ENCODE peak calls at places on chromosomes 7 and 10, in five cellular contexts. C is uterus, D is endothelial cell of umbilical vein, X is mucosa of descending colon, Q is BE2C. M is an unnamed sample.

GRCh38 chr10:94361161-94361794 is 1.5 kb downstream of the NOC3L start:
- DNase-seq in C (no peak), D (peak; percentile 51), X (no peak), Q (peak; percentile 14), M (no peak)

GRCh38 chr7:47688311-47689100 is 106.6 kb upstream of the TNS3 start:
- DNase-seq in C (no peak), D (no peak), X (no peak), Q (no peak), M (no peak)

GRCh38 chr10:62870866-62871265 is 54.7 kb upstream of the EGR2 start:
- DNase-seq in C (no peak), D (no peak), X (no peak), Q (no peak), M (no peak)

GRCh38 chr10:61835069-61835908 is 66.2 kb upstream of the ARID5B start:
- DNase-seq in C (no peak), D (peak; percentile 90), X (no peak), Q (peak; percentile 35), M (no peak)

GRCh38 chr10:110279062-110279986 is 25.4 kb downstream of the SMNDC1 start:
- DNase-seq in C (peak; percentile 52), D (peak; percentile 76), X (no peak), Q (peak; percentile 64), M (no peak)

GRCh38 chr10:6151087-6151977 is 51.4 kb upstream of the PFKFB3 start:
- DNase-seq in C (peak; percentile 51), D (peak; percentile 83), X (peak; percentile 73), Q (peak; percentile 30), M (peak; percentile 77)

GRCh38 chr10:125756196-125756595 is 19.4 kb downstream of the MMP21 start:
- DNase-seq in C (no peak), D (peak; percentile 76), X (no peak), Q (no peak), M (no peak)

GRCh38 chr7:36598056-36598675 is 126.1 kb downstream of the AOAH start:
- DNase-seq in C (no peak), D (no peak), X (no peak), Q (no peak), M (no peak)

GRCh38 chr10:90326498-90327267 is 531.2 kb downstream of the HTR7 start:
- DNase-seq in C (no peak), D (peak; percentile 15), X (no peak), Q (no peak), M (no peak)

GRCh38 chr10:32377458-32378370 is 30.8 kb upstream of the EPC1 start:
- DNase-seq in C (no peak), D (peak; percentile 79), X (no peak), Q (no peak), M (no peak)

GRCh38 chr7:74043523-74043951 is 15.6 kb downstream of the ELN start:
- DNase-seq in C (peak; percentile 57), D (no peak), X (no peak), Q (peak; percentile 78), M (no peak)

GRCh38 chr7:112908106-112908505 is 117.9 kb upstream of the TMEM168 start:
- DNase-seq in C (no peak), D (no peak), X (no peak), Q (no peak), M (no peak)

GRCh38 chr10:75350791-75351190 is 50.8 kb downstream of the ZNF503 start:
- DNase-seq in C (no peak), D (no peak), X (no peak), Q (no peak), M (no peak)

GRCh38 chr10:131323880-131324279 is 12.4 kb upstream of the TCERG1L start:
- DNase-seq in C (no peak), D (no peak), X (no peak), Q (no peak), M (no peak)

GRCh38 chr10:61733358-61733940 is 70.7 kb downstream of the CABCOCO1 start:
- DNase-seq in C (peak; percentile 14), D (peak; percentile 68), X (no peak), Q (peak; percentile 25), M (no peak)

GRCh38 chr7:31263363-31263762 is 77.2 kb downstream of the NEUROD6 start:
- DNase-seq in C (no peak), D (no peak), X (no peak), Q (no peak), M (no peak)

GRCh38 chr7:74287303-74288033 is 1.7 kb upstream of the CLIP2 start:
- DNase-seq in C (no peak), D (no peak), X (peak; percentile 72), Q (no peak), M (no peak)

GRCh38 chr10:76150139-76150885 is 718.9 kb downstream of the LRMDA start:
- DNase-seq in C (peak; percentile 42), D (no peak), X (no peak), Q (no peak), M (no peak)

GRCh38 chr10:17222329-17222728 is 5.7 kb upstream of the VIM start:
- DNase-seq in C (no peak), D (no peak), X (no peak), Q (no peak), M (no peak)

GRCh38 chr10:133455196-133455595 is 1.5 kb downstream of the SCART1 start:
- DNase-seq in C (no peak), D (no peak), X (no peak), Q (no peak), M (no peak)

GRCh38 chr10:35194906-35195305 is 68.3 kb downstream of the CREM start:
- DNase-seq in C (no peak), D (peak; percentile 71), X (no peak), Q (no peak), M (no peak)

GRCh38 chr7:29977926-29978652 is 11.5 kb downstream of the SCRN1 start:
- DNase-seq in C (no peak), D (no peak), X (no peak), Q (no peak), M (no peak)

GRCh38 chr10:114577133-114577532 is 80.9 kb downstream of the ABLIM1 start:
- DNase-seq in C (no peak), D (peak; percentile 88), X (no peak), Q (no peak), M (peak; percentile 52)

GRCh38 chr10:47023237-47024045 is 112.2 kb downstream of the PTPN20 start:
- DNase-seq in C (no peak), D (no peak), X (no peak), Q (peak; percentile 39), M (peak; percentile 71)

GRCh38 chr7:124989911-124990310 is 60.3 kb upstream of the POT1 start:
- DNase-seq in C (no peak), D (no peak), X (no peak), Q (no peak), M (no peak)

DNA sequence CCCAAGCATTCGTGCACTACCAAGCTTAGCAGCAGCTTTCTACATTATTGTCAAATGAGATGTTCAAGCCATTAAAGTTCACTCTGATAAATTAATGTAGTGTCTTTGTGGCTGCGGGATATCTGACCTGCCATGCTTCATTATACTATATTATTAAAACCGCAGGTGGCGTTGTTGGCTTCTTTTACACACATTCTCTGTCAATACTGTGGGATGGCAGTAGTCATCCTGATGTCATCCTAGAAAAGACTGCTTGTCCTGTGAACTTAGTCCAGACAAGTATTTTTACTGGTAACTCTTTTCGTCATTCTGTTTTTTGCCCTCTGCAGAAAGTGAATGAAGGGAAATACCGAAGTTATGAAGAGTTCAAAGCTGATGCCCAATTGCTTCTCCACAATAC is 103.9 kb downstream of the ZMYND11 start:
- DNase-seq in C (no peak), D (no peak), X (no peak), Q (no peak), M (no peak)
- H3K36me3 ChIP-seq in C (no peaks in the 10 kb centered on the region), D (no peaks in the 10 kb centered on the region), X (no peaks in the 10 kb centered on the region), Q (no peaks in the 10 kb centered on the region), M (peaks cover 21% of the 10 kb centered on the region)

DNA sequence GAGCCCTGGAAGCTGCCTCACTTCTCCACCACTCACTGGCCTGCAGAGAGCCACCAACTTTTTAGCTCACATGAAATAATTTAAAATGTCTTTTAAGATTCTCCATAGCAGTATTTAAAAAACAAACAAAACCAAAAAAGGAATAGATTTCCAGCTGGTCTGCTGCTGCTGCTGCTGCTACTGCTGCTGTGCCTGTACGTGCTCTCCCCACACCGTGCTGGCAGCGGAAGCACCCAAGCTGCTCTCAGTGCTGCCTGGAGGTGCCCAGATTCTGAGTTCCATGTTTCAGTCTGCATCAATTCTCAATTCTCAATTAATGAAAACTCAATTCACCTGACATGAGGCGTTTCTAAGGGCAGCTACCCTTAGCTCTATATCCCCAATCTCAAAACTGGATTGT is 146.0 kb downstream of the USP6NL start:
- DNase-seq in C (no peak), D (no peak), X (no peak), Q (no peak), M (no peak)
- H3K36me3 ChIP-seq in C (no peaks in the 10 kb centered on the region), D (peaks cover 15% of the 10 kb centered on the region), X (no peaks in the 10 kb centered on the region), Q (no peaks in the 10 kb centered on the region), M (peaks cover 32% of the 10 kb centered on the region)

GRCh38 chr7:42753322-42753721 is 158.5 kb downstream of the C7orf25 start:
- DNase-seq in C (no peak), D (no peak), X (no peak), Q (no peak), M (no peak)

GRCh38 chr7:42758124-42758523 is 153.7 kb downstream of the C7orf25 start:
- DNase-seq in C (no peak), D (no peak), X (no peak), Q (no peak), M (no peak)

GRCh38 chr7:42750142-42750541 is 161.7 kb downstream of the C7orf25 start:
- DNase-seq in C (no peak), D (no peak), X (no peak), Q (no peak), M (no peak)

DNA sequence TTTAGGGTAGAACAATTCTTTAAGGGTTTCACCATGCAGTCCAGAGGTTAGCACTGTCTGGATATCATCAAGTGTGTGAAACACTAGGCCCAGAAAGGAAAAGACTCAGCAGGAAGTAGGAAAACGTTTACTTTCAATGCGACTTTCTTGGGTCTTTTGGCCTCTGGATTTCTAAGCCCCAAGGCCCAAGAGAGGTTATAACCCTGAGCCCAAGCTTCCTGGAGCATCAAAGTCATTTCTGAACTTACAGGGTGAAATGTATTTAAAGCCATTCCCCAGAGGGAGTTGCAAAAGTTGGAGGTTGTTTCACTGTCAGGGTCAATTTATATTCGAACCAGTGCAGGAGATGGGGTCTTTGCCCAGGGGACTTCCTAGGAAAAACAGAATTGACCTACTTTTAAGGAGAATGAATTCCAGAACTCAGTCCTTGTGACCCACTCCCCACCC is 157.9 kb downstream of the C7orf25 start:
- DNase-seq in C (no peak), D (no peak), X (no peak), Q (no peak), M (no peak)
- H3K36me3 ChIP-seq in C (no peaks in the 10 kb centered on the region), D (no peaks in the 10 kb centered on the region), X (no peaks in the 10 kb centered on the region), Q (no peaks in the 10 kb centered on the region), M (no peaks in the 10 kb centered on the region)

GRCh38 chr7:100353685-100354330 is 4.1 kb upstream of the PILRB start:
- DNase-seq in C (no peak), D (no peak), X (no peak), Q (no peak), M (no peak)

GRCh38 chr7:100352984-100353684 is 4.8 kb upstream of the PILRB start:
- DNase-seq in C (no peak), D (no peak), X (no peak), Q (no peak), M (no peak)

GRCh38 chr7:100349757-100350156 is 8.2 kb upstream of the PILRB start:
- DNase-seq in C (no peak), D (no peak), X (no peak), Q (no peak), M (no peak)

GRCh38 chr7:100351657-100352058 is 6.3 kb upstream of the PILRB start:
- DNase-seq in C (no peak), D (no peak), X (no peak), Q (no peak), M (no peak)

DNA sequence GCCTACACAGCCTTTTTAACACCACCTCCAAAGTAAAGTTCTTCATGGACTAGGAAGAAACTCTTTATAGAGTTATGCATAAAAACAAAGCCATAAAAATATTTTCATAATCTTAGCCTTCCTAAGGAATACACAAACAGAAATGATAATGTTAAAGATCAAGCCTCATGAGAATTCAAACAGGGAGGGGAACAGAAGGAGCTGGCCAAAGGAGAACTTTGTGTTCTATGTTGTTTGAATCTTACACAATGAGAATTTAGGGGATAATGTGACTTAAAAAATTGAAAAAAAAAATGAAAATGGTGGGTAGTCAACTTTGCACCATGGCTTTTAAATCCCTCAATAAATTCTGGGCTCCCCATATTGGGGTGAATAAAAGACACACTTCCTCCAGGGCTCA is 9.1 kb upstream of the PILRB start:
- DNase-seq in C (no peak), D (no peak), X (no peak), Q (no peak), M (no peak)
- H3K36me3 ChIP-seq in C (no peaks in the 10 kb centered on the region), D (peaks cover 40% of the 10 kb centered on the region), X (peaks cover 13% of the 10 kb centered on the region), Q (peaks cover 39% of the 10 kb centered on the region), M (peaks cover 41% of the 10 kb centered on the region)